ENCODE peak calls at places on chromosomes 2 and 18, in eight cellular contexts. F, C, Y, X, H, N, Z and O are unnamed samples. For H3K4me1, the result is how much of the 10 kb centered on the place peaks cover.

GRCh38 chr2:236353594-236353942 is 89.4 kb upstream of the ASB18 start:
- DNase-seq in Z (no peak), H (no peak), X (no peak), F (no peak), Y (no peak), C (no peak), N (no peak), O (no peak)

GRCh38 chr2:71690876-71691275 is 237.5 kb downstream of the DYSF start:
- DNase-seq in X (no peak), C (no peak), Z (no peak), Y (no peak), F (peak), N (no peak), H (no peak), O (no peak)

GRCh38 chr2:139924070-139924469 is 1143.9 kb upstream of the NXPH2 start:
- DNase-seq in F (peak), H (no peak), Z (no peak), Y (no peak), N (no peak), X (no peak), C (no peak), O (no peak)

GRCh38 chr2:182447163-182447562 is 20.3 kb upstream of the PDE1A start:
- DNase-seq in C (no peak), H (no peak), X (no peak), N (peak), Z (no peak), Y (no peak), F (peak), O (no peak)

GRCh38 chr2:207390302-207391095 is 139.3 kb upstream of the CREB1 start:
- DNase-seq in F (no peak), Y (no peak), N (no peak), C (no peak), X (no peak), Z (no peak), H (no peak), O (no peak)

GRCh38 chr2:127092951-127093516 is 13.9 kb downstream of the BIN1 start:
- DNase-seq in Z (peak), Y (no peak), C (no peak), N (no peak), F (no peak), H (no peak), X (no peak), O (no peak)

GRCh38 chr2:171595896-171596295 is 73.6 kb downstream of the CYBRD1 start:
- DNase-seq in F (no peak), X (no peak), H (no peak), Z (peak), C (no peak), Y (no peak), N (peak), O (no peak)

GRCh38 chr2:5803547-5803946 is 111.4 kb downstream of the SOX11 start:
- DNase-seq in X (no peak), H (no peak), F (peak), N (peak), Y (no peak), Z (no peak), C (peak), O (no peak)

GRCh38 chr2:8481463-8482009 is 200.3 kb upstream of the ID2 start:
- DNase-seq in N (no peak), Z (no peak), F (no peak), C (no peak), H (no peak), X (no peak), Y (peak), O (no peak)

GRCh38 chr2:177998006-177998405 is 74.6 kb downstream of the PDE11A start:
- DNase-seq in Y (no peak), X (no peak), Z (peak), N (peak), H (no peak), C (no peak), F (no peak), O (no peak)

GRCh38 chr2:178002038-178002437 is 70.5 kb downstream of the PDE11A start:
- DNase-seq in C (no peak), F (no peak), H (no peak), Z (no peak), N (no peak), X (no peak), Y (no peak), O (no peak)

GRCh38 chr2:177998996-177999395 is 73.6 kb downstream of the PDE11A start:
- DNase-seq in F (no peak), H (no peak), C (no peak), X (no peak), N (no peak), Z (no peak), Y (no peak), O (no peak)
- H3K4me3 ChIP-seq in F (no peak), H (no peak), C (no peak), X (no peak), N (no peak), Z (no peak), Y (no peak), O (no peak)

GRCh38 chr2:54593249-54593648 is 130.2 kb upstream of the EML6 start:
- DNase-seq in C (no peak), X (no peak), Y (no peak), F (no peak), Z (no peak), H (no peak), N (no peak), O (no peak)
- H3K4me1 ChIP-seq in C (under half), X (under half), Y (under half), F (under half), Z (under half), H (half or more), N (under half), O (under half)

DNA sequence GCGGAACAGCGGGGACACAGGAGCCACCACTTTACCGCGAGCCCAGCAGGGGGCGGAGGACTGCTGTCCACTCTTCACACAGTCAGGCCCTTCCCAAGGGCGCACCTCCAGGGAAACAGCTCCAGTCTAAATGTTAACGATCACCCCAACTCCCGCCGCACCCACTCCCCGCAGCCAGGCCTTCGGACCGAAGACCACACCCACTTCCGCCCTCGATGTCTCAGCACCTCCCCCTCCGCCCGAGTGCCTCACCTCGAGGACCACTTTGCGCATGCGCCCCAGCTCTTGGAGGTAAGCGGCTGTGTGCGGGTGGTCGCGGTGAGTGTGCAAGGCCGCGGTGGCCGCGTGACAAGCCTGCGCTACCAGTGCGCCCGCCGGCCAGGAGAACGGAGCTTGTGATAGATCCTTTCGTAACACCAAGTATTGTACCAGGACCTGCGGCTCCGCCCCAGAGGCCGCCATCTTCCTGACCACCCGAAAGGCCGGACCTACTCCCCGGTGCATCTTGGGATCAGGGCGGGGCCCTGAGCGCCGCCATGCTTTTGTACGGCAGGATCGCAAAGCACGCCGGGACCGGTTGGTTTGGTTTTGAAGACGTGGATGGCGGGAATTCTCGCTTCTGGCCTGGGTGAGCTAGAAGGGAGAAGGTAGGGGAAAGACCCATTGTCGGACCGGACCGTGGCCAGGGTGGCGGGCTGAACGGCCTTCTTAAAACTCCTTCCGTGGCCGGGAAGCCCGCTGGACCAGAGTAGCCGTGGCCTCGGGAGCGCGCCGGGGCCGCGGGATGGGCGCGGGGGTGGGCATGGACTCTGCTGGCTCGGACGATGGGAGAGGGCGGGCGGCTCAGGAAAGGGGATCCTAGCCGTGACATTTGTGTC is at the start of the genes CENPO and PTRHD1:
- DNase-seq in C (peak), Z (peak), F (peak), X (peak), H (peak), N (peak), Y (peak), O (peak)
- H3K4me3 ChIP-seq in C (peak), Z (peak), F (peak), X (peak), H (peak), N (peak), Y (peak), O (peak)

DNA sequence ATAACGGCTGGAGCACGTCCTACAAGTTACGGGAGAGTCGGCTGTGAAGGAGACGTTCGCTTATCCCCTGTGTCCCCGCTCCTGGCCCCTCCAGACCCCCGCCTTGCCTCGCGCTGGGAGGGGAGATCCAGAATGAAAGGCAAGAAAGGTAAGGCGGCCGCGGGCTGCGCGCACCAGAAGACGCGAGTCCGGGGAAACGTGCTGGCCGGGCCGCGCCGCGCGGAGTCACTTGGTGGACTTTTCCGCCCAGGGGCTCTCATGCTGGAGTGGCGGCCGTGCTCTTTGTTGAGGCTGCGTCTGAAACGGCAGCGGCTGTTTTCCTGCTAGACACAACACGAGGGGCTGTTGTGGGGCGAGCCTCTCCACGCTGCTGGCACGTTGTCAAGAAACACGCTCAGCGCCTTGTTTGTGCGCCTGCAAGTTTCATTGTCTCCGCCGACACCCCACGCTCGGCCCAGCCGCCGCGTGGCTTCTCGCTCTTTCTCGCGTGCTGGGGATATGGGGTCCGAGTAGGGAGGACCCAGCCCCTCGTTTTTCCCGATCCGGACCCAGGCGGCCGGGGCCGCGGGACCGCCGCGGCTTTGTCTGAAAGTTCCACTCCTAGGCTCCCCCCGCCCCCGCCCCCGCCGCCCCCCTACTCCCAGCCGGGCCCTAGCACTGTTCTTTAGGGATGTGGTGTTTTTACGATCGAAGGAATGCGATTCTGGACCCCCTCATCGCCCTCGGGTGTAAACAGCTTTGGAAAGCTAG is 561 bp downstream of the TGIF1 start:
- DNase-seq in N (peak), C (no peak), Z (no peak), H (peak), X (peak), Y (no peak), F (no peak), O (peak)
- H3K4me1 ChIP-seq in N (under half), C (under half), Z (under half), H (under half), X (under half), Y (under half), F (under half), O (under half)

GRCh38 chr18:59202258-59202820 is 17.6 kb upstream of the GRP start:
- DNase-seq in X (no peak), H (no peak), Z (no peak), F (no peak), Y (no peak), N (peak), C (no peak), O (no peak)
- H3K4me3 ChIP-seq in X (no peak), H (no peak), Z (no peak), F (no peak), Y (no peak), N (no peak), C (no peak), O (no peak)

GRCh38 chr2:85704038-85704437 is 9.9 kb downstream of the GNLY start:
- DNase-seq in Z (no peak), F (no peak), X (no peak), H (no peak), C (no peak), Y (no peak), N (no peak), O (no peak)

GRCh38 chr2:85704800-85705679 is 10.9 kb downstream of the GNLY start:
- DNase-seq in Y (peak), H (no peak), F (no peak), Z (no peak), X (no peak), C (no peak), N (no peak), O (no peak)

GRCh38 chr2:85702172-85702571 is 8.0 kb downstream of the GNLY start:
- DNase-seq in C (no peak), Z (peak), H (no peak), F (no peak), Y (no peak), N (peak), X (no peak), O (no peak)

GRCh38 chr2:85705680-85706039 is 11.5 kb downstream of the GNLY start:
- DNase-seq in C (no peak), H (peak), Z (peak), F (peak), X (no peak), N (peak), Y (no peak), O (peak)

DNA sequence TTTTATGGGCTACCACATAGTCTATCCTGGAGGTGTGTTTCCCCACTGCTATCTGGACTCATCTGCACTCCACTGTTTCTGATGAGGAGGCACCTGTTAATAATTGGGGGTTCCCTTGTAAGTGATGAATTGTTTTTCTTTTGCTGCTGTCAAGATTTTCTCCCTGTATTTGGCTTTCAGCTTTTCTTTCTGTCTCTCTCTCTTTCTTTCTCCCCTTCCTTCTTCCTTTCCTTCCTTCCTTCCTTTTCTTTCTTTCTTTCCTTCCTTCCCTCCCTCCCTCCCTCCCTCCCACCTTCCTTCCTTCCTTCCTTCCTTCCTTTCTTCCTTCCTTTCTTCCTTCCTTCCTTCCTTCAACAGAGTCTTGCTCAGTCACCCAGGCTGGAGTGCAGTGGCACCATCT is 9.2 kb downstream of the GNLY start:
- DNase-seq in C (no peak), N (no peak), F (no peak), H (no peak), X (no peak), Z (no peak), Y (no peak), O (no peak)
- H3K4me1 ChIP-seq in C (under half), N (under half), F (under half), H (under half), X (under half), Z (under half), Y (half or more), O (under half)

DNA sequence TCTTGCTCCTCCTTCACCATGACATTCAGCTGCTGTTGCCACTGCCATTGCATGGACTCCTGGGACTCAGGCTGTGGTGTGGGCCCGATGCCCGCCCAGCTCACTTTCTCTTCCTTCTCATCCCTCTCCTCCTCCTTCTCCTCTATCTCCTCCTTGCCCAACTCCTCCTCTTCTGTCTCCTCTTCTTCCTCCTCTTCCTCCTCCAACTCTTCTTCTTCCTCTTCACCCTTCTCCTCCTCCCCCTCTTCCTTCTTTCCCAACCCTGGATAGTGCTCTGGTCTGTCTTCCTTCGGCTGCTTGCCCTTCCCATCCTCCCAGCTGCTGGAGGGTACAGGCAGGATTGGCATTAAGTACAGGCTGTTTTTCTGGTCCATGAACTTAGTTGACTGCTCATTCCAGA is 10.8 kb upstream of the CRYBA2 start:
- DNase-seq in Y (no peak), H (no peak), X (no peak), Z (no peak), F (no peak), C (no peak), N (no peak), O (no peak)
- H3K4me3 ChIP-seq in Y (no peak), H (no peak), X (no peak), Z (no peak), F (no peak), C (no peak), N (no peak), O (no peak)